ENCODE peak calls at places on chromosomes 5 and 9, in ten cellular contexts. One of them, this sample, is unnamed.

GRCh38 chr9:125990186-125990792 is 243.1 kb downstream of the PBX3 start:
- DNase-seq in activated effector memory CD4-positive, alpha-beta T cell treated with anti-CD3 and anti-CD28 coated beads, Interleukin-2, amount 50 U/mL, for 16 hours: peak; percentile 28
- DNase-seq in mucosa of descending colon: no peak
- DNase-seq in GM06990: no peak
- DNase-seq in fibroblast of gingiva: no peak
- DNase-seq in prostate gland: no peak
- DNase-seq in neural crest cell: no peak
- DNase-seq in stimulated activated CD4-positive, alpha-beta T cell treated with anti-CD3 and anti-CD28 coated beads, Interleukin-1b, Interleukin-23, amount 100 ng/mL, for 24 hours: no peak
- DNase-seq in effector memory CD4-positive, alpha-beta T cell: no peak
- DNase-seq in PC-3: no peak
- DNase-seq in this sample: no peak

GRCh38 chr9:123597926-123598556 is 242.0 kb downstream of the CRB2 start:
- DNase-seq in effector memory CD4-positive, alpha-beta T cell: no peak
- DNase-seq in fibroblast of gingiva: no peak
- DNase-seq in stimulated activated CD4-positive, alpha-beta T cell treated with anti-CD3 and anti-CD28 coated beads, Interleukin-1b, Interleukin-23, amount 100 ng/mL, for 24 hours: no peak
- DNase-seq in neural crest cell: no peak
- DNase-seq in activated effector memory CD4-positive, alpha-beta T cell treated with anti-CD3 and anti-CD28 coated beads, Interleukin-2, amount 50 U/mL, for 16 hours: no peak
- DNase-seq in PC-3: no peak
- DNase-seq in GM06990: no peak
- DNase-seq in prostate gland: no peak
- DNase-seq in mucosa of descending colon: no peak
- DNase-seq in this sample: no peak

GRCh38 chr5:160894-161540 is 30.3 kb upstream of the LRRC14B start:
- DNase-seq in effector memory CD4-positive, alpha-beta T cell: no peak
- DNase-seq in activated effector memory CD4-positive, alpha-beta T cell treated with anti-CD3 and anti-CD28 coated beads, Interleukin-2, amount 50 U/mL, for 16 hours: peak; percentile 37
- DNase-seq in stimulated activated CD4-positive, alpha-beta T cell treated with anti-CD3 and anti-CD28 coated beads, Interleukin-1b, Interleukin-23, amount 100 ng/mL, for 24 hours: no peak
- DNase-seq in GM06990: no peak
- DNase-seq in PC-3: no peak
- DNase-seq in neural crest cell: no peak
- DNase-seq in mucosa of descending colon: no peak
- DNase-seq in fibroblast of gingiva: no peak
- DNase-seq in prostate gland: no peak
- DNase-seq in this sample: no peak

GRCh38 chr9:101275671-101276250 is 109.0 kb downstream of the BAAT start:
- DNase-seq in effector memory CD4-positive, alpha-beta T cell: no peak
- DNase-seq in prostate gland: no peak
- DNase-seq in mucosa of descending colon: no peak
- DNase-seq in neural crest cell: no peak
- DNase-seq in activated effector memory CD4-positive, alpha-beta T cell treated with anti-CD3 and anti-CD28 coated beads, Interleukin-2, amount 50 U/mL, for 16 hours: no peak
- DNase-seq in stimulated activated CD4-positive, alpha-beta T cell treated with anti-CD3 and anti-CD28 coated beads, Interleukin-1b, Interleukin-23, amount 100 ng/mL, for 24 hours: no peak
- DNase-seq in GM06990: no peak
- DNase-seq in PC-3: no peak
- DNase-seq in fibroblast of gingiva: no peak
- DNase-seq in this sample: no peak

GRCh38 chr5:146832985-146833732 is 45.4 kb downstream of the PPP2R2B start:
- DNase-seq in effector memory CD4-positive, alpha-beta T cell: no peak
- DNase-seq in stimulated activated CD4-positive, alpha-beta T cell treated with anti-CD3 and anti-CD28 coated beads, Interleukin-1b, Interleukin-23, amount 100 ng/mL, for 24 hours: no peak
- DNase-seq in neural crest cell: no peak
- DNase-seq in prostate gland: no peak
- DNase-seq in GM06990: no peak
- DNase-seq in PC-3: no peak
- DNase-seq in mucosa of descending colon: no peak
- DNase-seq in fibroblast of gingiva: no peak
- DNase-seq in activated effector memory CD4-positive, alpha-beta T cell treated with anti-CD3 and anti-CD28 coated beads, Interleukin-2, amount 50 U/mL, for 16 hours: no peak
- DNase-seq in this sample: no peak

GRCh38 chr9:136846376-136847064 is 2.7 kb upstream of the PHPT1 start:
- DNase-seq in prostate gland: no peak
- DNase-seq in PC-3: no peak
- DNase-seq in stimulated activated CD4-positive, alpha-beta T cell treated with anti-CD3 and anti-CD28 coated beads, Interleukin-1b, Interleukin-23, amount 100 ng/mL, for 24 hours: no peak
- DNase-seq in fibroblast of gingiva: no peak
- DNase-seq in GM06990: no peak
- DNase-seq in neural crest cell: no peak
- DNase-seq in effector memory CD4-positive, alpha-beta T cell: no peak
- DNase-seq in activated effector memory CD4-positive, alpha-beta T cell treated with anti-CD3 and anti-CD28 coated beads, Interleukin-2, amount 50 U/mL, for 16 hours: no peak
- DNase-seq in mucosa of descending colon: no peak
- DNase-seq in this sample: no peak

GRCh38 chr5:164204338-164204946 is 699.0 kb downstream of the MAT2B start:
- DNase-seq in effector memory CD4-positive, alpha-beta T cell: no peak
- DNase-seq in GM06990: no peak
- DNase-seq in neural crest cell: no peak
- DNase-seq in mucosa of descending colon: no peak
- DNase-seq in stimulated activated CD4-positive, alpha-beta T cell treated with anti-CD3 and anti-CD28 coated beads, Interleukin-1b, Interleukin-23, amount 100 ng/mL, for 24 hours: no peak
- DNase-seq in prostate gland: no peak
- DNase-seq in PC-3: peak; percentile 60
- DNase-seq in activated effector memory CD4-positive, alpha-beta T cell treated with anti-CD3 and anti-CD28 coated beads, Interleukin-2, amount 50 U/mL, for 16 hours: no peak
- DNase-seq in fibroblast of gingiva: peak; percentile 69
- DNase-seq in this sample: no peak

GRCh38 chr9:127761491-127761904 is 17.0 kb downstream of the SH2D3C start:
- DNase-seq in neural crest cell: no peak
- DNase-seq in fibroblast of gingiva: no peak
- DNase-seq in GM06990: no peak
- DNase-seq in activated effector memory CD4-positive, alpha-beta T cell treated with anti-CD3 and anti-CD28 coated beads, Interleukin-2, amount 50 U/mL, for 16 hours: no peak
- DNase-seq in effector memory CD4-positive, alpha-beta T cell: no peak
- DNase-seq in prostate gland: no peak
- DNase-seq in PC-3: no peak
- DNase-seq in stimulated activated CD4-positive, alpha-beta T cell treated with anti-CD3 and anti-CD28 coated beads, Interleukin-1b, Interleukin-23, amount 100 ng/mL, for 24 hours: no peak
- DNase-seq in mucosa of descending colon: no peak
- DNase-seq in this sample: no peak

GRCh38 chr5:138663561-138663960 is 88.4 kb upstream of the HSPA9 start:
- DNase-seq in activated effector memory CD4-positive, alpha-beta T cell treated with anti-CD3 and anti-CD28 coated beads, Interleukin-2, amount 50 U/mL, for 16 hours: peak; percentile 33
- DNase-seq in fibroblast of gingiva: peak; percentile 16
- DNase-seq in PC-3: no peak
- DNase-seq in prostate gland: no peak
- DNase-seq in mucosa of descending colon: no peak
- DNase-seq in stimulated activated CD4-positive, alpha-beta T cell treated with anti-CD3 and anti-CD28 coated beads, Interleukin-1b, Interleukin-23, amount 100 ng/mL, for 24 hours: no peak
- DNase-seq in effector memory CD4-positive, alpha-beta T cell: no peak
- DNase-seq in neural crest cell: no peak
- DNase-seq in GM06990: no peak
- DNase-seq in this sample: no peak

GRCh38 chr9:8750639-8751041 is 951.1 kb upstream of the DMAC1 start:
- DNase-seq in fibroblast of gingiva: no peak
- DNase-seq in mucosa of descending colon: no peak
- DNase-seq in prostate gland: no peak
- DNase-seq in PC-3: no peak
- DNase-seq in activated effector memory CD4-positive, alpha-beta T cell treated with anti-CD3 and anti-CD28 coated beads, Interleukin-2, amount 50 U/mL, for 16 hours: no peak
- DNase-seq in neural crest cell: no peak
- DNase-seq in effector memory CD4-positive, alpha-beta T cell: no peak
- DNase-seq in GM06990: no peak
- DNase-seq in stimulated activated CD4-positive, alpha-beta T cell treated with anti-CD3 and anti-CD28 coated beads, Interleukin-1b, Interleukin-23, amount 100 ng/mL, for 24 hours: no peak
- DNase-seq in this sample: no peak

GRCh38 chr5:171157233-171157632 is 151.8 kb upstream of the TLX3 start:
- DNase-seq in effector memory CD4-positive, alpha-beta T cell: no peak
- DNase-seq in prostate gland: no peak
- DNase-seq in stimulated activated CD4-positive, alpha-beta T cell treated with anti-CD3 and anti-CD28 coated beads, Interleukin-1b, Interleukin-23, amount 100 ng/mL, for 24 hours: no peak
- DNase-seq in activated effector memory CD4-positive, alpha-beta T cell treated with anti-CD3 and anti-CD28 coated beads, Interleukin-2, amount 50 U/mL, for 16 hours: no peak
- DNase-seq in neural crest cell: no peak
- DNase-seq in fibroblast of gingiva: no peak
- DNase-seq in mucosa of descending colon: no peak
- DNase-seq in GM06990: no peak
- DNase-seq in PC-3: no peak
- DNase-seq in this sample: no peak

GRCh38 chr9:77512876-77513275 is 135.2 kb downstream of the GNA14 start:
- DNase-seq in mucosa of descending colon: no peak
- DNase-seq in prostate gland: no peak
- DNase-seq in stimulated activated CD4-positive, alpha-beta T cell treated with anti-CD3 and anti-CD28 coated beads, Interleukin-1b, Interleukin-23, amount 100 ng/mL, for 24 hours: no peak
- DNase-seq in activated effector memory CD4-positive, alpha-beta T cell treated with anti-CD3 and anti-CD28 coated beads, Interleukin-2, amount 50 U/mL, for 16 hours: no peak
- DNase-seq in neural crest cell: no peak
- DNase-seq in GM06990: no peak
- DNase-seq in PC-3: peak; percentile 52
- DNase-seq in fibroblast of gingiva: no peak
- DNase-seq in effector memory CD4-positive, alpha-beta T cell: no peak
- DNase-seq in this sample: no peak

GRCh38 chr5:94057217-94057616 is 315.8 kb upstream of the POU5F2 start:
- DNase-seq in stimulated activated CD4-positive, alpha-beta T cell treated with anti-CD3 and anti-CD28 coated beads, Interleukin-1b, Interleukin-23, amount 100 ng/mL, for 24 hours: no peak
- DNase-seq in effector memory CD4-positive, alpha-beta T cell: no peak
- DNase-seq in fibroblast of gingiva: no peak
- DNase-seq in neural crest cell: no peak
- DNase-seq in PC-3: no peak
- DNase-seq in mucosa of descending colon: no peak
- DNase-seq in prostate gland: no peak
- DNase-seq in activated effector memory CD4-positive, alpha-beta T cell treated with anti-CD3 and anti-CD28 coated beads, Interleukin-2, amount 50 U/mL, for 16 hours: no peak
- DNase-seq in GM06990: no peak
- DNase-seq in this sample: no peak

This sample was measured in HL-60.